ENCODE peak calls at places on chromosomes 12 and 14, in eight cellular contexts. R, T, L, F, V, S, B and G are unnamed samples.

GRCh38 chr14:44531648-44532047 is 24.6 kb upstream of the FSCB start:
- DNase-seq in R (no peak), T (peak; percentile 39), V (no peak), L (no peak), F (no peak), S (no peak), B (no peak), G (peak; percentile 0)

GRCh38 chr14:93161411-93161940 is 23.2 kb downstream of the MOAP1 start:
- DNase-seq in S (no peak), B (no peak), R (no peak), T (no peak), F (no peak), L (no peak), V (no peak), G (no peak)

GRCh38 chr12:13784504-13784903 is 196.9 kb downstream of the GRIN2B start:
- DNase-seq in L (no peak), S (no peak), T (no peak), F (no peak), R (no peak), B (no peak), V (no peak), G (no peak)

GRCh38 chr14:25121342-25122129 is 71.6 kb upstream of the STXBP6 start:
- DNase-seq in B (no peak), F (no peak), V (peak; percentile 47), R (no peak), L (no peak), T (peak; percentile 93), S (no peak), G (peak; percentile 95)

GRCh38 chr14:61111145-61112130 is 130.4 kb downstream of the SLC38A6 start:
- DNase-seq in B (no peak), V (no peak), S (no peak), T (no peak), L (no peak), R (no peak), F (no peak), G (no peak)

GRCh38 chr12:2300886-2301285 is 248.1 kb downstream of the CACNA1C start:
- DNase-seq in V (no peak), B (no peak), R (no peak), F (no peak), T (no peak), L (no peak), S (no peak), G (no peak)

GRCh38 chr12:10205251-10205807 is 7.3 kb upstream of the GABARAPL1 start:
- DNase-seq in R (no peak), L (no peak), S (no peak), F (no peak), V (peak; percentile 64), B (no peak), T (no peak), G (no peak)

GRCh38 chr12:118447181-118447580 is 70.8 kb downstream of the SUDS3 start:
- DNase-seq in F (no peak), T (no peak), R (no peak), S (no peak), V (no peak), B (no peak), L (no peak), G (no peak)

GRCh38 chr14:56812364-56813103 is 2.3 kb upstream of the OTX2 start:
- DNase-seq in B (no peak), R (no peak), L (no peak), T (no peak), F (no peak), S (no peak), V (no peak), G (no peak)

GRCh38 chr14:95146079-95146771 is 11.1 kb downstream of the DICER1 start:
- DNase-seq in T (no peak), S (no peak), L (no peak), B (no peak), V (no peak), R (no peak), F (no peak), G (no peak)

GRCh38 chr14:60245316-60246177 is 3.5 kb upstream of the PPM1A start:
- DNase-seq in F (no peak), R (no peak), L (no peak), V (no peak), B (no peak), T (no peak), S (no peak), G (no peak)

GRCh38 chr12:54592316-54592715 is 3.9 kb upstream of the PPP1R1A start:
- DNase-seq in B (no peak), R (no peak), L (no peak), T (peak; percentile 16), F (no peak), S (no peak), V (no peak), G (peak; percentile 46)

GRCh38 chr12:39777465-39777864 is 157.9 kb upstream of the ABCD2 start:
- DNase-seq in F (no peak), B (no peak), L (no peak), R (no peak), T (no peak), S (no peak), V (no peak), G (no peak)

GRCh38 chr12:88393017-88393767 is 187.1 kb downstream of the KITLG start:
- DNase-seq in B (no peak), L (no peak), S (no peak), R (peak; percentile 21), F (no peak), V (no peak), T (no peak), G (peak; percentile 61)

GRCh38 chr14:93952829-93953228 is 23.5 kb downstream of the ASB2 start:
- DNase-seq in T (no peak), F (no peak), V (no peak), L (no peak), R (no peak), S (no peak), B (no peak), G (no peak)

GRCh38 chr14:72894623-72895378 is 900 bp upstream of the DPF3 start:
- DNase-seq in T (no peak), B (peak; percentile 31), L (no peak), R (no peak), F (peak; percentile 13), S (peak; percentile 48), V (peak; percentile 23), G (no peak)

GRCh38 chr14:25074112-25074511 is 24.2 kb upstream of the STXBP6 start:
- DNase-seq in R (no peak), B (no peak), T (no peak), S (no peak), F (no peak), L (no peak), V (no peak), G (no peak)

GRCh38 chr12:24381790-24382189 is 432.3 kb upstream of the SOX5 start:
- DNase-seq in L (no peak), S (no peak), V (no peak), T (no peak), F (no peak), B (no peak), R (no peak), G (no peak)

GRCh38 chr12:125220404-125221273 is 155.4 kb downstream of the AACS start:
- DNase-seq in F (no peak), R (no peak), V (no peak), S (no peak), L (peak; percentile 47), B (no peak), T (peak; percentile 42), G (peak; percentile 1)

GRCh38 chr12:12592930-12593329 is 18.7 kb upstream of the CREBL2 start:
- DNase-seq in V (peak; percentile 35), R (no peak), B (no peak), L (no peak), T (peak; percentile 35), S (no peak), F (no peak), G (peak; percentile 27)

GRCh38 chr14:95361373-95362179 is 41.9 kb upstream of the CLMN start:
- DNase-seq in S (no peak), L (no peak), T (peak; percentile 20), V (no peak), R (no peak), B (peak; percentile 54), F (no peak), G (peak; percentile 44)